ENCODE peak calls at places on chromosomes 16 and 17, in six cellular contexts. One of them, this sample, is unnamed.
A peak's percentile ranks its signal among the peaks of the same experiment; 100 is the strongest.

GRCh38 chr17:59791603-59792457 is 84.4 kb downstream of the VMP1 start:
- DNase-seq in GM23248: peak; percentile 59
- DNase-seq in MM.1S: no peak
- DNase-seq in GM23338: no peak
- DNase-seq in PC-9: no peak
- DNase-seq in PC-3: no peak
- DNase-seq in this sample: no peak

GRCh38 chr16:49292413-49292812 is 10.8 kb upstream of the CBLN1 start:
- DNase-seq in PC-3: no peak
- DNase-seq in PC-9: no peak
- DNase-seq in GM23248: no peak
- DNase-seq in MM.1S: no peak
- DNase-seq in GM23338: no peak
- DNase-seq in this sample: no peak

GRCh38 chr17:46841561-46842379 is 9.6 kb upstream of the WNT9B start:
- DNase-seq in PC-3: peak; percentile 46
- DNase-seq in MM.1S: no peak
- DNase-seq in PC-9: no peak
- DNase-seq in GM23338: peak; percentile 78
- DNase-seq in GM23248: peak; percentile 58
- DNase-seq in this sample: peak; percentile 77

GRCh38 chr17:75864448-75864871 is 9.3 kb upstream of the WBP2 start:
- DNase-seq in PC-3: no peak
- DNase-seq in PC-9: no peak
- DNase-seq in MM.1S: peak; percentile 95
- DNase-seq in GM23248: peak; percentile 81
- DNase-seq in GM23338: peak; percentile 74
- DNase-seq in this sample: peak; percentile 32

GRCh38 chr16:72588554-72588953 is 416.6 kb upstream of the PMFBP1 start:
- DNase-seq in GM23248: no peak
- DNase-seq in PC-9: no peak
- DNase-seq in GM23338: no peak
- DNase-seq in MM.1S: no peak
- DNase-seq in PC-3: no peak
- DNase-seq in this sample: no peak

GRCh38 chr17:37220609-37220953 is 155.2 kb upstream of the C17orf78 start:
- DNase-seq in GM23248: peak; percentile 65
- DNase-seq in GM23338: peak; percentile 60
- DNase-seq in PC-3: peak; percentile 4
- DNase-seq in PC-9: no peak
- DNase-seq in MM.1S: peak; percentile 12
- DNase-seq in this sample: peak; percentile 57

GRCh38 chr16:85153656-85154091 is 41.4 kb upstream of the CIBAR2 start:
- DNase-seq in PC-3: no peak
- DNase-seq in GM23248: no peak
- DNase-seq in GM23338: no peak
- DNase-seq in MM.1S: no peak
- DNase-seq in PC-9: no peak
- DNase-seq in this sample: no peak

GRCh38 chr16:83400234-83400633 is 407.5 kb upstream of the HSBP1 start:
- DNase-seq in PC-3: no peak
- DNase-seq in GM23248: no peak
- DNase-seq in MM.1S: no peak
- DNase-seq in GM23338: peak; percentile 76
- DNase-seq in PC-9: no peak
- DNase-seq in this sample: peak; percentile 35

GRCh38 chr16:66267287-66268137 is 99.0 kb upstream of the CDH5 start:
- DNase-seq in PC-3: no peak
- DNase-seq in GM23338: no peak
- DNase-seq in GM23248: no peak
- DNase-seq in PC-9: no peak
- DNase-seq in MM.1S: no peak
- DNase-seq in this sample: no peak

GRCh38 chr17:51257150-51258081 is 2.4 kb downstream of the MBTD1 start:
- DNase-seq in PC-9: no peak
- DNase-seq in PC-3: peak; percentile 11
- DNase-seq in GM23338: no peak
- DNase-seq in GM23248: peak; percentile 63
- DNase-seq in MM.1S: no peak
- DNase-seq in this sample: no peak

GRCh38 chr17:6868579-6868978 is 37.0 kb upstream of the TEKT1 start:
- DNase-seq in GM23248: no peak
- DNase-seq in PC-3: peak; percentile 84
- DNase-seq in PC-9: peak; percentile 29
- DNase-seq in GM23338: no peak
- DNase-seq in MM.1S: no peak
- DNase-seq in this sample: no peak

GRCh38 chr16:56987692-56988091 is 1.7 kb upstream of the NLRC5 start:
- DNase-seq in GM23338: no peak
- DNase-seq in GM23248: no peak
- DNase-seq in MM.1S: no peak
- DNase-seq in PC-3: no peak
- DNase-seq in PC-9: no peak
- DNase-seq in this sample: no peak

GRCh38 chr16:53754938-53755910 is 51.3 kb downstream of the FTO start:
- DNase-seq in MM.1S: no peak
- DNase-seq in GM23248: peak; percentile 72
- DNase-seq in PC-3: peak; percentile 67
- DNase-seq in PC-9: no peak
- DNase-seq in GM23338: no peak
- DNase-seq in this sample: no peak

GRCh38 chr16:85422374-85423185 is 190.5 kb upstream of the GSE1 start:
- DNase-seq in PC-9: peak; percentile 64
- DNase-seq in PC-3: no peak
- DNase-seq in GM23338: peak; percentile 75
- DNase-seq in MM.1S: no peak
- DNase-seq in GM23248: no peak
- DNase-seq in this sample: peak; percentile 74

GRCh38 chr17:70622382-70623260 is 453.3 kb downstream of the KCNJ2 start:
- DNase-seq in MM.1S: no peak
- DNase-seq in GM23248: peak; percentile 38
- DNase-seq in GM23338: peak; percentile 82
- DNase-seq in PC-9: peak; percentile 39
- DNase-seq in PC-3: peak; percentile 80
- DNase-seq in this sample: peak; percentile 81

GRCh38 chr17:27975146-27976011 is 67.1 kb upstream of the NLK start:
- DNase-seq in GM23248: peak; percentile 50
- DNase-seq in PC-9: peak; percentile 16
- DNase-seq in GM23338: no peak
- DNase-seq in MM.1S: no peak
- DNase-seq in PC-3: peak; percentile 79
- DNase-seq in this sample: no peak

GRCh38 chr16:75758215-75758614 is 31.9 kb upstream of the CPHXL start:
- DNase-seq in PC-9: no peak
- DNase-seq in GM23248: peak; percentile 29
- DNase-seq in MM.1S: no peak
- DNase-seq in GM23338: no peak
- DNase-seq in PC-3: no peak
- DNase-seq in this sample: no peak

GRCh38 chr16:75750516-75750915 is 24.2 kb upstream of the CPHXL start:
- DNase-seq in GM23248: no peak
- DNase-seq in PC-3: no peak
- DNase-seq in GM23338: no peak
- DNase-seq in PC-9: no peak
- DNase-seq in MM.1S: no peak
- DNase-seq in this sample: peak; percentile 31

GRCh38 chr16:75760018-75760519 is 33.8 kb upstream of the CPHXL start:
- DNase-seq in GM23338: no peak
- DNase-seq in PC-3: no peak
- DNase-seq in GM23248: no peak
- DNase-seq in MM.1S: no peak
- DNase-seq in PC-9: no peak
- DNase-seq in this sample: no peak

DNA sequence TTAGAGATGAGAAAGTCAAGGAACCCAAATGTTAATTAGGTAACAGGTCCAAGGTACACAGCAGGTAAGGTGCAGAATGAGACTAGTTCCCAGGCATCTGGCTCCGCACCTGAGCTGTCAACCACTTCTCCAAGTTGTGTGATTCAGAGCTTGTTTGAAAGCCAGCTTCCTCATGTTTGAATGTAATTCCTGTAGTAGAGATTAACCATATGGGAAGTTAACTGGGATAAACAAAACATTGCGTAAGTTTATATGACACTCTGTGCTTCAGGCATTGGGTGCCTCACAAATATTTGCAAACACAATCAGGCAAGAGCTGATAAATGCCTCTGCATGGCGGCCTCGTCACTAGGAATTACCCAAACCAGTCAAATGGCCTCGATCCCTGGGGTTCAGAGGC is 27.8 kb upstream of the CPHXL start:
- DNase-seq in PC-9: no peak
- DNase-seq in MM.1S: no peak
- DNase-seq in PC-3: peak; percentile 57
- DNase-seq in GM23338: no peak
- DNase-seq in GM23248: no peak
- DNase-seq in this sample: no peak
- H3F3A ChIP-seq in PC-9: no peaks in the 10 kb centered on the region
- H3F3A ChIP-seq in MM.1S: no peaks in the 10 kb centered on the region
- H3F3A ChIP-seq in PC-3: no peaks in the 10 kb centered on the region
- H3F3A ChIP-seq in GM23338: no peaks in the 10 kb centered on the region
- H3F3A ChIP-seq in GM23248: no peaks in the 10 kb centered on the region
- H3F3A ChIP-seq in this sample: no peaks in the 10 kb centered on the region

DNA sequence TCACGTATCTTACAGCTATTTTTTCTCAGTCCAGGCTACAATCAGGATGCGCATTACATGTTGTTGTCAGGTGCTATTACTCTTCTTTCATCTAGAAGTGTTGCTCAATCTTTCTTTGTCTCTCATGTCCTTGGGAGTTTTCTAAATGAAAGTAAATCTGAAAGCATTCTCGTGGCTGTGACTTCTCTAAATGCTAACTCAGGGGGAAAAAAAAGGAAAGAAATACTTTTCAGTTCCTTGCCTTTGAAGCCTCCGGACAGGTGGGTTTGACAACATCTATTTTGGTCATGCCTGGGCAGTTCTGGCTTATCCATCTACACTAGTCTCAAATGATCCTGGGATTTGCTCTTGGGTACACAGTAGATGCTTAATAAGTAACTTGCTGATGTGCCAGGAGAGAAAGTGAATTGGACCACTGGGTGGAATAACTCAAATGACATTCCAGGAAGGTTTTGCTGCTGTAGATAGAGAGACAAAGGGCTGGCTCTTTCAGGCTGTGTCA is 63.8 kb upstream of the NFAT5 start:
- DNase-seq in GM23248: no peak
- DNase-seq in PC-3: no peak
- DNase-seq in GM23338: no peak
- DNase-seq in MM.1S: peak; percentile 54
- DNase-seq in PC-9: no peak
- DNase-seq in this sample: no peak
- H3K4me2 ChIP-seq in GM23248: no peak overlapping the region
- H3K4me2 ChIP-seq in PC-3: no peak overlapping the region
- H3K4me2 ChIP-seq in GM23338: no peak overlapping the region
- H3K4me2 ChIP-seq in MM.1S: peak overlapping the region; percentile 45
- H3K4me2 ChIP-seq in PC-9: no peak overlapping the region
- H3K4me2 ChIP-seq in this sample: no peak overlapping the region

DNA sequence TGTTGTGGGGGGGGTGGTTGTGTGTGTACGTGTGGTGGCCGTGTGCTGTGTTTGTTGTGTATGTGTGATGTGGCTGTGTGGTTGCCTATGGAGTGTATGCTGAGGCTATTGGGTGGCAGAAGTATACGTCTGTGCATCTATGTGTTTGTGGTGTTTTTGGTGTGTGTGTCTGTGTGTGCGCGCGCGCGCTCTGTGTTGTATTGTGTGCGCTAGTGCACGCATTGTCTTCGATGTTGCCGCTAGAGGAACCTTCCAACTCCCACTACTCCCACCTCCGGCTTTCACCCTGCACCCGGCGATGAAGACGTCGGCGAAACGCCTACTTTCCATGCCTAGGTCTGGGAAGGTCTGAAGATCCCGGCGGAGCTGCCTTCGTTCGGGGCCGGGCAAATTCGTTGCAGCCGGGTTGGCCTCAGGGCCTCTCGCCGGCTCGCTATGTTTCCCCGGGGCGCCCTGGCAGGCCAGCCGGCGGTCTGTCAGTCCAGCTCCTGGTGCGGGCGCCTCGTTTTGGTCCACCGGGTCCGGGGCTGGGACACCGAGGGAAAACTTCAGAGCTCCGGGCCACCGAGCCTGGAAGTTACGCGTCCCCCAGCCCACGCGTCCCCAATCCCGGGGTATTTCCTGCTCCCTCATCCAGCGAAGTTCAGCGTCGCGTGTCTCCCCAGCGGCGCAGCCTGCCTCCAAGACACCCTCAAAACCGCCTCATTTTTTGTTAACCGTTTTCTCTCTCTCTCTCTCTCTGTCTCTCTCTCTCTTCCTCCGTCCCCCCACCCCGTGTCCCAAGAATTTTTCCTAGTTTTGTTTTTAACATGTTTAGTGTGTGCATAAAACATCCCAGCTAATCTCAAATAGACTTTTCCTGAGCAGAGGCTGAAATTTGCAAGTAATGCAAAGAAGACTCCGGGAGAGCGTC is 5.1 kb upstream of the DLX4 start:
- DNase-seq in PC-3: no peak
- DNase-seq in MM.1S: no peak
- DNase-seq in PC-9: no peak
- DNase-seq in GM23338: peak; percentile 72
- DNase-seq in GM23248: peak; percentile 36
- DNase-seq in this sample: peak; percentile 69
- TF ChIP-seq EZH2 in PC-3: no peak
- TF ChIP-seq EZH2 in MM.1S: peak; percentile 18
- TF ChIP-seq EZH2 in PC-9: no peak
- TF ChIP-seq EZH2 in GM23338: peak; percentile 88
- TF ChIP-seq EZH2 in GM23248: peak; percentile 87
- TF ChIP-seq EZH2 in this sample: no peak

GRCh38 chr17:16439303-16439791 is 24.0 kb downstream of the TRPV2 start:
- DNase-seq in PC-3: no peak
- DNase-seq in PC-9: no peak
- DNase-seq in GM23338: no peak
- DNase-seq in MM.1S: peak; percentile 45
- DNase-seq in GM23248: peak; percentile 48
- DNase-seq in this sample: no peak
- H3F3A ChIP-seq in PC-3: peaks cover 35% of the 10 kb centered on the region
- H3F3A ChIP-seq in PC-9: peaks cover 60% of the 10 kb centered on the region
- H3F3A ChIP-seq in GM23338: peaks cover 55% of the 10 kb centered on the region
- H3F3A ChIP-seq in MM.1S: peaks cover 48% of the 10 kb centered on the region
- H3F3A ChIP-seq in GM23248: peaks cover 40% of the 10 kb centered on the region
- H3F3A ChIP-seq in this sample: peaks cover 56% of the 10 kb centered on the region

GRCh38 chr16:23506606-23506994 is 3.7 kb downstream of the GGA2 start:
- DNase-seq in MM.1S: no peak
- DNase-seq in GM23248: no peak
- DNase-seq in PC-9: no peak
- DNase-seq in GM23338: no peak
- DNase-seq in PC-3: no peak
- DNase-seq in this sample: no peak

GRCh38 chr16:23504453-23505179 is 5.7 kb downstream of the GGA2 start:
- DNase-seq in PC-9: peak; percentile 72
- DNase-seq in PC-3: peak; percentile 73
- DNase-seq in GM23338: peak; percentile 36
- DNase-seq in MM.1S: no peak
- DNase-seq in GM23248: peak; percentile 98
- DNase-seq in this sample: peak; percentile 77

GRCh38 chr16:23504076-23504452 is 6.2 kb downstream of the GGA2 start:
- DNase-seq in MM.1S: no peak
- DNase-seq in PC-9: no peak
- DNase-seq in PC-3: peak; percentile 2
- DNase-seq in GM23248: peak; percentile 90
- DNase-seq in GM23338: no peak
- DNase-seq in this sample: no peak

GRCh38 chr16:23505180-23505665 is 5.1 kb downstream of the GGA2 start:
- DNase-seq in GM23248: no peak
- DNase-seq in PC-9: no peak
- DNase-seq in MM.1S: no peak
- DNase-seq in GM23338: no peak
- DNase-seq in PC-3: no peak
- DNase-seq in this sample: peak; percentile 37

GRCh38 chr16:23505942-23506605 is 4.2 kb downstream of the GGA2 start:
- DNase-seq in PC-3: no peak
- DNase-seq in GM23338: no peak
- DNase-seq in GM23248: peak; percentile 26
- DNase-seq in PC-9: no peak
- DNase-seq in MM.1S: no peak
- DNase-seq in this sample: peak; percentile 8
- H3K4me2 ChIP-seq in PC-3: no peak overlapping the region
- H3K4me2 ChIP-seq in GM23338: no peak overlapping the region
- H3K4me2 ChIP-seq in GM23248: no peak overlapping the region
- H3K4me2 ChIP-seq in PC-9: no peak overlapping the region
- H3K4me2 ChIP-seq in MM.1S: no peak overlapping the region
- H3K4me2 ChIP-seq in this sample: peak overlapping the region; percentile 69

This sample was measured in neural progenitor cell.